ENCODE peak calls at places on chromosomes 11 and 22, in six cellular contexts. I is breast epithelium, K is tibial nerve, W is heart left ventricle, B is endothelial cell of umbilical vein, U is transverse colon. G is an unnamed sample.

GRCh38 chr11:116544721-116545120 is 228.1 kb downstream of the BUD13 start:
- DNase-seq in I (no peak), K (no peak), W (no peak), B (no peak), U (no peak), G (no peak)

GRCh38 chr22:41777749-41778395 is 22.6 kb upstream of the CCDC134 start:
- DNase-seq in I (no peak), K (no peak), W (no peak), B (no peak), U (no peak), G (no peak)

GRCh38 chr11:68329993-68330699 is 17.8 kb downstream of the LRP5 start:
- DNase-seq in I (no peak), K (no peak), W (no peak), B (no peak), U (no peak), G (no peak)

GRCh38 chr11:94662065-94662779 is 95.1 kb downstream of the PIWIL4 start:
- DNase-seq in I (no peak), K (no peak), W (no peak), B (no peak), U (no peak), G (no peak)

GRCh38 chr11:77879218-77879617 is 58.3 kb downstream of the AAMDC start:
- DNase-seq in I (no peak), K (peak; percentile 79), W (peak; percentile 36), B (no peak), U (no peak), G (no peak)

GRCh38 chr11:134610116-134610910 is 198.3 kb upstream of the B3GAT1 start:
- DNase-seq in I (no peak), K (no peak), W (no peak), B (no peak), U (no peak), G (peak; percentile 90)

GRCh38 chr22:32644252-32645100 is 157.0 kb upstream of the TIMP3 start:
- DNase-seq in I (peak; percentile 93), K (no peak), W (peak; percentile 78), B (no peak), U (peak; percentile 50), G (no peak)

GRCh38 chr11:849951-850776 is 7.5 kb downstream of the TSPAN4 start:
- DNase-seq in I (no peak), K (no peak), W (no peak), B (no peak), U (no peak), G (no peak)

GRCh38 chr11:84390441-84391078 is 1104.4 kb upstream of the CCDC90B start:
- DNase-seq in I (no peak), K (no peak), W (no peak), B (no peak), U (no peak), G (no peak)

GRCh38 chr11:66880484-66881211 is 23.8 kb downstream of the LRFN4 start:
- DNase-seq in I (peak; percentile 60), K (no peak), W (no peak), B (no peak), U (no peak), G (no peak)

GRCh38 chr11:32960553-32961164 is 55.0 kb upstream of the DEPDC7 start:
- DNase-seq in I (no peak), K (no peak), W (no peak), B (peak; percentile 60), U (no peak), G (no peak)

GRCh38 chr11:70508231-70508480 is 109.8 kb downstream of the CTTN start:
- DNase-seq in I (no peak), K (no peak), W (no peak), B (no peak), U (no peak), G (no peak)

GRCh38 chr11:67389477-67389876 is 2.3 kb upstream of the RAD9A start:
- DNase-seq in I (no peak), K (peak; percentile 41), W (no peak), B (no peak), U (peak; percentile 75), G (no peak)

GRCh38 chr11:1158681-1159525 is 1.1 kb downstream of the MUC5AC start:
- DNase-seq in I (no peak), K (no peak), W (peak; percentile 16), B (no peak), U (no peak), G (no peak)

GRCh38 chr11:111245425-111245824 is at the start of gene POU2AF2:
- DNase-seq in I (no peak), K (no peak), W (no peak), B (no peak), U (no peak), G (no peak)

GRCh38 chr22:27050771-27051170 is 393.4 kb downstream of the MIAT start:
- DNase-seq in I (no peak), K (no peak), W (no peak), B (no peak), U (no peak), G (no peak)

DNA sequence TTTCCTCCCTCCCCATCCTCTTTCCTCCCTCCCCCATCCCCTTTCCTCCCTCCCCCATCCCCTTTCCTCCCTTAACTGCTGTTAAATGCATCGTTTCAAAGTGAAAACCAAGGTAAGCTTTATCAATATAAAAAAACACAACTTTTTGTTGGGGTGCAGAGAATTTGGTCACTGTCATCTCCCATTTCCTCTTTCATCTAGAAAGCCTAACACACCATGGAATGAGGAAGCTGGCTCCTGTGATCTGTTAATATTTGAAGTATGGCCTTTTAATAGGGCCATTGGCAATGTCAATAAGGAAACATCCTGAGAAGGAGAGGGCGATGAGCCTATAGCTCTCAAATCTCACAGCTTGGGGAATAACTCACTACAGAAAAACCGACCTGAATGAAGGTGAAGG is 7.0 kb downstream of the EXPH5 start:
- DNase-seq in I (no peak), K (no peak), W (no peak), B (no peak), U (no peak), G (no peak)
- TF ChIP-seq CTCF in I (no peak), K (no peak), W (no peak), B (no peak), U (no peak), G (no peak)

DNA sequence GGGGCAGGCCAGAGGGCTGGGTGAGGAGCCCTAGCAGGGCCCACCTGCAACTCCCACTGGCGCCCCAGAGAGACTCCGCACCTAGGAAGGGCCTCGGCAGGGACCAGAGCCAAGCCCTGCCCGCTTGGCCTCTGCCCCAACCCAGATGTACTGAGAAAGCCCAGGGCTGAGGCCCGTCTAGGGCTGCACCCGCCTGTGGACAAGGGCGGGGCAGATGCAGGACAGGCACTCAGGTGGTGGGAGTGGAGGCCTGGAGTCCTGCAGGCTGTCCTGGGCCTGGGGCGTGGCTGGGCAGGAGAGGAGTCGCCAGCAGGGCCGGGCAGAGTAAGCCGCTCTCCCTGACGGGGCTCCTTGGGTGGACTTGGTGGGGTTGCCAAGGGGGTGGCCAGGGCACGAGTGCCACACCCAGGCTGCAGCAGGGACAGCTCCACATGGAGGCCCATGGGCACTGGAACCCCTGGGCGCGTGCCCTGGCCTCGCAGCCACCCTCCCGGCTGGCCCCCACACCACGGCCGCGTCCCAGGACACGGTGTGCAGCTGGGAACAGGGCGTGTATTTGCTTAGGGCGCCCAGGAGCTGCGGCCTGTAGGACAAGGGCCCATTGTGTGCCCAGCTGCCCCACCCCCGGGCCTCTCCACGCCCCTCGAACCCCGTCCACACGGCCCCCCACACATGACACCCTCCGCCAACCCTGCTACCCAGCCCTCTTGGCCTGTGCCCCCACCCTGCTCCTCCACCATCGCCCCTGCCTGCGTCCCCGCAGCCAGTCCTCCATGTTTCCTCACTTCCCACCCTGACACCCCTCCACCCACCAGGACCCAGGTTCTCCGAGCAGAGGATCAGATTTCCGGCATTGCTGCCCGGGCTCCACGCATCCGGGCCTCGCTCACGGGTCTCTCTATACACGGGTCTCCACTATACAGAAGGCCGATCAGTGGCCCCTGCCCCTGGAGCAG is 11.3 kb upstream of the PIM3 start:
- DNase-seq in I (peak; percentile 91), K (no peak), W (no peak), B (no peak), U (peak; percentile 93), G (no peak)
- TF ChIP-seq POLR2A in I (peak; percentile 27), K (no peak), W (no peak), B (no peak), U (peak; percentile 99), G (no peak)

GRCh38 chr22:45671783-45672563 is at the start of gene ATXN10:
- DNase-seq in I (peak; percentile 36), K (peak; percentile 37), W (peak; percentile 79), B (peak; percentile 77), U (peak; percentile 56), G (no peak)

GRCh38 chr22:45672564-45673481 is 1.2 kb downstream of the ATXN10 start:
- DNase-seq in I (no peak), K (no peak), W (no peak), B (no peak), U (no peak), G (no peak)

GRCh38 chr22:45671051-45671782 is 417 bp upstream of the ATXN10 start:
- DNase-seq in I (no peak), K (no peak), W (no peak), B (peak; percentile 13), U (peak; percentile 16), G (no peak)

GRCh38 chr22:45664136-45664646 is 7.4 kb upstream of the ATXN10 start:
- DNase-seq in I (no peak), K (no peak), W (no peak), B (no peak), U (no peak), G (no peak)

DNA sequence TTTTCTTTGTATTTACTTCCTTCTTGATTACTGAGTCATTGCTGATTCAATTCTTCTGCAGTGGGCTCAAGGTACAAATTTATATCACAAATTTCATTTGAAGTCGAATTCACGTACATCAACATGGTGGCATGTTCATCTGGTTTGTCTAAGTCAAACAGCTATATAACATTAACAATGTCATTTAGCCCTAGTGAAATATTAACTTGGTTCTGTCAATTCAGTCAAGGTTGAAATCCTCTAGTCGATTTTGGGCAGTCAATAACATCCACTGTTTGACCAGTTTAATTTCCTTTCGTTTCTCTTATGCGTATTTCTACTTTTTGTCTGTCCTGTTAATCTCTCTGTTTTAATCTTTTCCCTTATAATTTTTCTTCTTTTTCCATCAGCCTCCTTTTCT is 4.1 kb upstream of the ATXN10 start:
- DNase-seq in I (no peak), K (no peak), W (no peak), B (no peak), U (no peak), G (no peak)
- H3K4me3 ChIP-seq in I (no peak overlapping the region), K (no peak overlapping the region), W (no peak overlapping the region), B (no peak overlapping the region), U (no peak overlapping the region), G (no peak overlapping the region)

GRCh38 chr11:73991471-73992006 is 8.9 kb upstream of the UCP2 start:
- DNase-seq in I (no peak), K (no peak), W (no peak), B (no peak), U (no peak), G (no peak)

GRCh38 chr11:73983764-73984543 is 1.3 kb upstream of the UCP2 start:
- DNase-seq in I (no peak), K (no peak), W (no peak), B (no peak), U (no peak), G (no peak)

GRCh38 chr11:73988227-73988626 is 5.6 kb upstream of the UCP2 start:
- DNase-seq in I (no peak), K (no peak), W (no peak), B (no peak), U (no peak), G (no peak)

GRCh38 chr11:73990727-73991126 is 8.1 kb upstream of the UCP2 start:
- DNase-seq in I (no peak), K (no peak), W (no peak), B (no peak), U (no peak), G (no peak)

DNA sequence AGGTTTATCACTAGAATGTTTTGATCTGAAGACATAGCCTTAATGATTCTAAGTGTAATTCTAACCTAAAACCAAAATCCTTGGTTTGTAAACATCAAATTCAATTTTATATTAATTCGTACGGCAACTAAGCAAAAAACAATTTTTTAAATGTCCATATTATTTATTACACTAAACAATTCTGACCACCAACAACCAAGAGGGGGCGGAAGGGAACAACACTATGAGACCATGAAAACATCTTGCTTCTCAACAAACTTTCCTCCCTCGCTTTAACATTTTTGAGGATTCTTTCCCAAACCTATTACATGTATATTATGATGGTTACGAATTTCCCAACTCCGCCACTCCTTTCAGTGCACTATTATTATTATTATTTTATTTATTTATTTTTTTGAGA is 6.5 kb upstream of the UCP2 start:
- DNase-seq in I (no peak), K (no peak), W (no peak), B (no peak), U (no peak), G (no peak)
- TF ChIP-seq CTCF in I (no peak), K (no peak), W (no peak), B (no peak), U (no peak), G (no peak)

G was measured in esophagus muscularis mucosa.